ENCODE peak calls at places on chromosomes 16 and 17, in ten cellular contexts. M is kidney; J is AG09319; H is CD4-positive, alpha-beta T cell; K is AG09309; S is activated CD8-positive, alpha-beta T cell treated with anti-CD3 and anti-CD28 coated beads for 36 hours; D is nephron progenitor cell; Y is bronchial epithelial cell; V is heart left ventricle; R is Calu3. E is an unnamed sample.

GRCh38 chr16:53821487-53821886 is 117.5 kb downstream of the FTO start:
- DNase-seq in Y (peak), M (no peak), S (no peak), D (no peak), J (no peak), K (no peak), H (no peak), R (no peak), V (no peak), E (no peak)

GRCh38 chr17:76500074-76500744 is 1.0 kb downstream of the RHBDF2 start:
- DNase-seq in D (no peak), K (no peak), Y (no peak), R (no peak), H (no peak), M (no peak), V (no peak), S (no peak), J (no peak), E (no peak)

GRCh38 chr17:77145635-77146632 is 5.2 kb downstream of the SEC14L1 start:
- DNase-seq in H (no peak), V (peak), K (no peak), S (peak), M (peak), R (peak), J (peak), D (peak), Y (no peak), E (peak)

GRCh38 chr16:57235128-57236092 is 9.6 kb upstream of the ARL2BP start:
- DNase-seq in V (no peak), Y (peak), R (no peak), H (no peak), D (no peak), K (no peak), J (no peak), S (peak), M (no peak), E (no peak)

GRCh38 chr16:68834550-68834949 is 8.8 kb upstream of the TANGO6 start:
- DNase-seq in H (no peak), R (no peak), M (no peak), S (no peak), V (no peak), D (no peak), K (no peak), J (no peak), Y (no peak), E (no peak)

GRCh38 chr17:81419333-81419885 is 24.2 kb downstream of the BAHCC1 start:
- DNase-seq in V (peak), K (peak), J (peak), R (peak), Y (peak), D (peak), S (no peak), H (no peak), M (peak), E (no peak)

GRCh38 chr17:40486513-40487370 is 14.7 kb downstream of the TNS4 start:
- DNase-seq in M (peak), K (peak), S (no peak), V (no peak), J (no peak), H (no peak), D (no peak), R (no peak), Y (peak), E (no peak)

GRCh38 chr16:10970065-10970464 is 25.7 kb downstream of the CLEC16A start:
- DNase-seq in R (no peak), K (no peak), H (no peak), J (no peak), Y (no peak), S (no peak), M (no peak), V (no peak), D (no peak), E (no peak)

GRCh38 chr16:90081606-90081970 is 4.5 kb upstream of the PRDM7 start:
- DNase-seq in V (no peak), K (no peak), H (no peak), Y (no peak), J (no peak), R (no peak), S (no peak), M (no peak), D (peak), E (no peak)

DNA sequence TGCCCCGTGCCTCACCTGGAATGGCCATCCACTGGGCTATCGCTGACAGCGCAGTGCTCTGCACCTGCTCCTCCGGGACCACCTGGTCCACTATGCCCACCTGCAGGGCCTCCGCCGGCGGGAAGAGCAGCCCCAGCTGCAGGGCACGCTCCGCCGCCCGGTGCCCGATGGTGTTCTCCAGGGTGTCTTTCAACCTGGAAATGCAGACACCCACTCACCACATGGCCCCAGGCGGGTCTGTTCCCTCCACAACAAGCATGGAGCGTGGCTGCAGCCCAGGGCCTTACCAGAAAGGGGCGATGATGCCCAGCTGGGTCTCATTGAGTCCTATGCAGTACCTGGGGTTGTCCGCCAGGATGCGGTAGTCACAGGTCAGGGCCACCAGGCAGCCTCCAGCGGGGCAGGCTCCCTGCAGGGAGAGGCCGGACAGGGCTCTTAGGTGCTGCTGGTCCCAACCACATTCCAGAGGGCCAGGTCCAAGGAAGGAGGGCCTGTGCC is 6.8 kb downstream of the DNASE1L2 start:
- DNase-seq in M (peak), V (no peak), H (no peak), Y (no peak), K (no peak), J (no peak), S (no peak), R (no peak), D (no peak), E (no peak)
- TF ChIP-seq CTCF in M (no peak), V (no peak), H (no peak), Y (no peak), K (no peak), J (no peak), S (no peak), R (no peak), D (no peak), E (no peak)

GRCh38 chr17:42818379-42818778 is 5.7 kb downstream of the BECN1 start:
- DNase-seq in Y (no peak), M (no peak), S (no peak), D (no peak), R (no peak), J (no peak), H (no peak), V (no peak), K (no peak), E (no peak)

GRCh38 chr17:42814633-42815399 is 9.3 kb downstream of the BECN1 start:
- DNase-seq in K (peak), R (no peak), M (no peak), Y (peak), J (no peak), V (no peak), S (no peak), H (no peak), D (no peak), E (no peak)

GRCh38 chr17:42821176-42821575 is 2.9 kb downstream of the BECN1 start:
- DNase-seq in J (no peak), Y (no peak), K (no peak), R (no peak), S (no peak), H (no peak), V (no peak), M (no peak), D (no peak), E (no peak)

GRCh38 chr17:42817866-42818265 is 6.2 kb downstream of the BECN1 start:
- DNase-seq in R (no peak), S (no peak), J (no peak), Y (peak), K (no peak), V (no peak), D (no peak), M (no peak), H (no peak), E (no peak)

DNA sequence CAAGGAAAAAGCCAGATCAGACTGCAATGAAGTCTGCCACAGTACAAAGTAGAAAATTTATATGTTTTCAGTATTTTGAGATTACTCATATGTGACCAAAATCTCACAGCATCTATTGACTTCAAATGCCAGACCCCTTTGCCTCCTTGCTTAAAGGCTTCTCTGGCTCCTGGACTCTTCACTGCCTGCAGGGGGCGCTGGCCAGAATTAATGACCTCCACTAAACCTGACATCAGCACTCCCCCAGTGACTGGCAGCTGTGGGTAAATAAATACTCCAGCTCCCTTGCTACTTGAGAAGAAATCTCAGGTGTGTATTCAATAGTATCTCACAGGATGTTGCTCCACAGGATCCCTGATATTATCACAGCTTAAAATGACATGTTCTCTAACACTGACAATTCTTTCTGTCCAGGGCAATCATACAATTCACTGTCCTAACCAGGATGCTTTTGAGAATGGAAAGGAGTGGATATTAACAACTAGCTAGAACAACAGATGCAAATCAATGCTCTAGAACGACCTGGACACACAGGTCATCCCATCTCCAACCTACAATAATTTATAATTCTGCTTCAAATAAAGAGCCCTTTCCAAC is 4.0 kb downstream of the BECN1 start:
- DNase-seq in M (no peak), V (peak), H (peak), R (peak), D (peak), K (no peak), Y (peak), J (no peak), S (peak), E (peak)
- TF ChIP-seq CTCF in M (peak), V (peak), H (peak), R (peak), D (peak), K (peak), Y (peak), J (peak), S (peak), E (peak)

GRCh38 chr17:59619313-59620063 is at the start of gene CLTC:
- DNase-seq in H (peak), R (peak), M (peak), S (peak), D (peak), Y (peak), K (peak), J (peak), V (peak), E (peak)
- TF ChIP-seq CTCF in H (no peak), R (no peak), M (no peak), S (no peak), D (no peak), Y (no peak), K (no peak), J (no peak), V (no peak), E (no peak)

GRCh38 chr16:29318037-29318436 is 88.5 kb downstream of the NPIPB11 start:
- DNase-seq in S (no peak), K (no peak), D (no peak), Y (no peak), J (no peak), M (no peak), H (no peak), R (no peak), V (no peak), E (no peak)
- TF ChIP-seq CTCF in S (no peak), K (no peak), D (peak), Y (peak), J (no peak), M (no peak), H (no peak), R (no peak), V (no peak), E (no peak)

DNA sequence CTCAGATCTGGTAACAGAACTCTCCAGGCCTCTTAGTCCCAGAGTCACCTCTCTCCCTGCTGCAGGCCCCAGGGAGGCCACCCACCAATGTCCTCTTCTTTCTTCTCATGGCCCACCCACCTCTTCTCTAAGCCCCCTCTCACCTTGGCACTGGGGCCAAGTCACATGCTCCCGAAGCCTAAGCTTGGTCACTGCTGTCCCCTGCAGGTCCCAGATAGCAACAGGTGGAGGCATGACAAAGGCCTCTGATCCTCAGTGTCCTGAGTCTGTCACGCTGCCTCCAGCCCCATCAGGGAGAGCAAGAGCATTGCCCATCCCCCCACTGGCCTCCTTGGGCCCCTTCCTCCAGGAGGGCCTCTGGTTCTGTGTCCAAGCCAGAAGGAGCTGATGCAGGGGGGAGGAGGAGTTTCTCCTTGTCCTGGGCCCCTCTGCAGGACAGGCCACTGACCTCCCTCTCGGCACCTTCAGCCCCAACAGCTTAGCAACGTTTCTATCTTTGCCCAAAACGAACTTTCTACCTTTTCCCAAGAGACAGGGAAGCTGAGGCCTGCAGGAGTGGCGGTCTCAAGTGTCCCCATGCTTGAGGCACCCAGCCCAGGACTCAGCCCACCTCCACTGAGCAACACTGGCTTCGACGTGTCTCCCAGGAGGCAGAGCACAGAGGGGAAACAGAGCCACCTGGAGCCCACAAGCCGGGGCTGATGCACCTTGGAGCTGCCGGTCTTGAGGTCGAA is 8.6 kb downstream of the P2RX1 start:
- DNase-seq in V (no peak), K (no peak), H (no peak), Y (no peak), M (no peak), J (no peak), D (no peak), R (no peak), S (peak), E (no peak)
- TF ChIP-seq CTCF in V (peak), K (peak), H (no peak), Y (peak), M (peak), J (peak), D (no peak), R (no peak), S (peak), E (peak)

DNA sequence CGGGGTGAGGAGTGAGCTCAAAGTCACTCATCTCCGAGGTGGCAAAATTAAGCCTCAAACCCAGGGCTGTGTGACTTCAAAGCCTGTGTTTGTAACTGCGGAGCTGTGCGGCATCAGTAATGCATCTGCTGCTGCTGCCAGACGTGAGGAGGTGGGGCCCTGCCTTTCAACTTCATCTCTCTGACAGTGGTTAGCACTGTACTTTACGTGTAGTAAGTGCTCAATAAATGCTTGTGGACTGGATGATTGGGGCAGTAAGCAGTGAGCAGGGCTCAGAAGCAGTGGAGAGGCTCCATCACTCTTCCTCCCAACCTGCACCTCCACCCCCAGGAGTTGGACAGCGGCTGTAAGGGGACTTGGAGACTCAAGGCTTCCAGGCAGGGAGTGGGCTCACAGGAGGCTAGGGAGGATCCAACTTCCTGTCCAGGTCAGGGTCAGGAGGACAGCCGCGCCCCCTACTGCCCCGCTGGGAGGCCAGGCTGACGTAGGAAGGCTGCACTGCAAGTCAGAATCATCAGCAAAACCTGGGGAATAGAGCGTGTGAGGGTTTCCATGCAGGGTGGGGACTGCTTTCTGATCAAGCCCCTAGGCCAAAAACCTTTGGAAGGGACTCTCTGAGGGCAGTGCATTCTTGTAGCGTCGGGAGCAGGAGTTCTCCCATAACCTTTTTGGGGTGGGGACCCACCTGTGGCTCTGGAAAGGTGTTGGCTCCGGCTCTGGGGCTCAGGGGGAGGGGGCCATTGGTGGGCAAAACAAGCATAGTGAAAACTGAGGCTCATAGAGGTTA is 21.8 kb downstream of the RAI1 start:
- DNase-seq in K (no peak), D (peak), S (no peak), V (no peak), R (no peak), M (no peak), H (no peak), Y (no peak), J (no peak), E (no peak)
- TF ChIP-seq CTCF in K (no peak), D (no peak), S (no peak), V (no peak), R (no peak), M (no peak), H (no peak), Y (no peak), J (no peak), E (no peak)

DNA sequence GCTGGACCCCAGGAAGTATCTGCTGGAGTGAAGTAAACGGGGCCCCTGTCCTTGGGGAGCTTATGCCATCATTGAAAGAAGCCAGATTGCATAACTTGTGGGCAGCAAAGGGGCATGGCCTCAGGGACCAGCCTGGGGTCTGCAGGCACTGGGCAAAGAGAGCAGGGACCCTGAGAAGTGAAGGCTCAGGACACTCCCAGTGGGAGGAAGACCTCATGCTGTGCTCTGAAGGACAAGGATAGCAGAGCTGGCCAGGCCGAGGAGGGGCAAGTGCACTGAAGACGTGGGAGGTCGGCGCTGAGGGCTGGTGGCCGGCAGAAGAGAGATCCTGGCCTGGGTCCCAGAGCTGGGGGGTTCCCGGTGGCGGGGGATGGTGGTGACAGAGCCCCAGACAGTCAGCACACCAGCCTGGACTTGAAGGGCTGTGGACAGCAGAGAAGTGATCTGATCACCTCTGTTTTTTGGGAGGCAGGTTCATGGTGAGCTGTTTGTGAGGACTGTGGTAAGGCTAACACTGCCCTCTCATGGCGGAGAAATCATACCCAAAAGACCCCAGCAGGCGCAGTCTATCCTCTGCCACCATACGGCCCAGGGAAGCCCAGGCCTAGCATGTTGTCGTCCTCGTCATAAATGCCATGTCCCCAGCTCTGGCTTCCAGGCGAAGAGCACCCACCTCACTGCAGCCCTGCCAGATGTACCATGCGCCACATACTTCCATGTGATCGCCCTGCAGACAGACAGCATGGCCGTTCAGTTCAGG is 7.1 kb upstream of the CNP start:
- DNase-seq in H (no peak), J (peak), M (peak), K (no peak), R (peak), Y (peak), V (peak), D (peak), S (peak), E (no peak)
- TF ChIP-seq CTCF in H (no peak), J (peak), M (peak), K (peak), R (peak), Y (peak), V (peak), D (peak), S (no peak), E (peak)

DNA sequence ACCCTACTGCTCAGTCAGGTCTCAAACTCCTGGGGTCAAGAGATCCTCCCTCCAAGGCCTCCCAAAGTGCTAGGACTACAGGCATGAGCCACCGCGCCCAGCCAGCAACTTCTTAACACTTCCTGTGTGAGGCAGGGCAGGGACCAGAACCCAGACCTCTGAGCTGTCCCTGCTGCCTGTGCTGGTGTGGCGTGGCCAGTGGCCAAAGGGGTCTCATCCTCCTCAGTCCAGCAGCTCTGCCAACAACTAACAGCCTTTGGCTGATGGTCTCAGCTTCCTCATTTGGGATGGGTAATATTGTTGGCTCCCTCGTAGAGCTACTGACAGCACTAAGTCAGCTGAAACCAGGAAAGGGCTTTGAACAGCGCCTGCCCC is 1.4 kb upstream of the LLGL1 start:
- DNase-seq in S (no peak), V (no peak), Y (no peak), M (no peak), K (no peak), D (no peak), H (no peak), R (no peak), J (no peak), E (no peak)
- TF ChIP-seq CTCF in S (no peak), V (no peak), Y (no peak), M (no peak), K (no peak), D (no peak), H (no peak), R (no peak), J (no peak), E (no peak)

GRCh38 chr17:31733326-31733725 is 125.7 kb downstream of the COPRS start:
- DNase-seq in Y (no peak), V (no peak), R (no peak), H (no peak), J (no peak), S (no peak), M (no peak), K (no peak), D (no peak), E (no peak)
- TF ChIP-seq CTCF in Y (no peak), V (no peak), R (no peak), H (no peak), J (no peak), S (no peak), M (no peak), K (no peak), D (no peak), E (no peak)